ENCODE peak calls at places on chromosomes 16 and 17, in five cellular contexts. G is Peyer's patch, R is BE2C, J is transverse colon, N is IMR-90. Z is an unnamed sample. For H3K4me1, the result is how much of the 10 kb centered on the place peaks cover.

GRCh38 chr16:48330133-48330846 is 54.9 kb downstream of the SIAH1 start:
- DNase-seq in R (no peak), G (no peak), J (no peak), N (peak), Z (no peak)

GRCh38 chr16:65965632-65966031 is 400.9 kb upstream of the CDH5 start:
- DNase-seq in G (no peak), J (no peak), R (no peak), N (no peak), Z (no peak)

GRCh38 chr16:27430923-27431484 is 29.0 kb downstream of the IL21R start:
- DNase-seq in G (no peak), J (no peak), R (no peak), N (peak), Z (no peak)

GRCh38 chr16:48462146-48462740 is 77.0 kb upstream of the SIAH1 start:
- DNase-seq in R (no peak), G (no peak), J (no peak), N (no peak), Z (no peak)

GRCh38 chr17:62986549-62986948 is 20.5 kb downstream of the TANC2 start:
- DNase-seq in N (no peak), R (peak), G (no peak), J (no peak), Z (no peak)

GRCh38 chr16:73066927-73067670 is 19.2 kb upstream of the ZFHX3 start:
- DNase-seq in G (no peak), N (peak), R (no peak), J (peak), Z (no peak)

GRCh38 chr17:44867841-44868240 is 20.2 kb downstream of the HIGD1B start:
- DNase-seq in R (no peak), N (no peak), G (no peak), J (no peak), Z (no peak)

GRCh38 chr17:63361182-63361581 is 84.9 kb downstream of the CYB561 start:
- DNase-seq in R (no peak), N (no peak), G (no peak), J (no peak), Z (no peak)

GRCh38 chr17:35374766-35375344 is 1.4 kb upstream of the SLFN11 start:
- DNase-seq in G (no peak), J (no peak), R (no peak), N (no peak), Z (no peak)
- H3K4me3 ChIP-seq in G (peak), J (no peak), R (peak), N (peak), Z (peak)

DNA sequence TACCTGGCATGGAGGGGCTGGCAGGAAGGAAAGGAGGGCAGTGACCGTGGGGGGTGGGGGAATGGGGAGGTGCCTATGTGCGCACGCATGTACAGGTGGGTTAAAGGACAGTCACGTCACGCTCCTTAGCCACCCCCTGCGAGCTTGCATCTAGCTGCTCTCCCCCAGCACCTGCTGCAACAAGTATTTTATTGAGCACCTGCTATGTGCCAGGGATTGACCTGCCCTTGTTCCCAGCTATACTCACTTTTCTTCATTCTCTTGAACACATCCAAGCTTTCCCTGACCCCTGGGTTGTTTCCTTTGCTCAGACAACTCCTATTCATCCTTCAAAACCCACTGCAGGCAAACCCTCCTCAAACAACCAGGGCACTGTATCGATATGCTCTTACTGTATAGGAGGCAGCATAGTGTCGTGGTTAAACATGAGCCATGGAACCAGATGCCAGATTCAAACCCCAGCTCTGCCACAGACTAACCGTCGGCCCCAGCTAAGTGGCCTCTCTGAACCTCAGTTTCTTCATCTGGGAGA is 155.2 kb upstream of the CIBAR2 start:
- DNase-seq in N (no peak), G (no peak), R (no peak), J (no peak), Z (no peak)
- H3K4me1 ChIP-seq in N (under half), G (under half), R (under half), J (under half), Z (under half)

DNA sequence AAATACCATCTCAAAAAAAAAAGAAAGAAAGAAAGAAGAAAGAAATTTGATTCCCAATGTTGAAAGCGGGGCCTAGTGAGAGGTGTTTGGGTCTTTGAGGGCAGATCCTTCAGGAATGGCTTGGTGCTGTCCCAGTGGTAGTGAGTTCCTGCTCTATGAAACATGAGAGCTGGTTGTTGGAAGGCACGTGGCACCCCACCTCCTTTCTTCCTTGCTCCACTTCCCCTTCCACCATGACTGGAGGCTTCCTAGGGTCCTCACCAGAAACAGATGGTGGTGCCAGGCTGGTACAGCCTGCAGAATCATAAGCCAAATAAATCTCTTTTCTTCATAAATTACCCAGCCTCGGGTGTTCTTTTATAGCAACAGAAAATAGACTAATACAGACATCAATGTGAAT is 147.3 kb upstream of the KCNJ18 start:
- DNase-seq in N (no peak), J (no peak), G (no peak), R (no peak), Z (no peak)
- TF ChIP-seq CTCF in N (no peak), J (no peak), G (no peak), R (no peak), Z (no peak)

DNA sequence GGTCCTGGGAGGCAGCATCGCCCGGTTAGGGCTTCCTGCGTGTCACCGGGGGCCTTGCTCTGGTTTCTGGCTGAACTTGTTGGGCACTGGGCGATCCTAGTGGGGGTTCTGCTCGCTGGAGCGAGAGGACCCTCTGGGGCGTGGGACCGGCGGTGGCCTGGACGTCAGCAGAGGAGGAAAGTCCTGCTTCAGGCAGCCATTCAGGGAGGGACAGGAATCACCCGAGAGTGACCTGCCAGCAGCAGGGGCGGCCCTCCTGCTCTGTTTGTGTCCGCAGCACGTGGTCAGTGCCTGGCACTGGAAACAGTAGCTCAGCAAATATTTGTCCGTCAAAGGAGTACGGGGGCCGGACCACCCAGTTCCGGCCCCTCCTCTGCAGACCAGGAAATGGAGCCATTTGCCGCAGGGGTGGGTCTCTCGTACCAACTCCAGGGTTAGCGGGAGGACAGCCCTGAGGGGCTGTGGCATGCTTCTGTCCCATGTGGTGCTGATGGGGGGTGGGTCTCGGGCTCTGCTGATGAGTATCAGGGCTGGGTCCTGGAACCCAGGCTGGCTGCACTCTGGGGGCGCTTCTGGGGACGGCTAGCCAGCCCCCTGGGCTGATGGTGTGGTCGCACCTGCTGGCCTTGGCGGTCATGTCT is 48.3 kb downstream of the BAIAP2 start:
- DNase-seq in G (no peak), R (peak), J (no peak), N (no peak), Z (no peak)
- H3K4me3 ChIP-seq in G (no peak), R (no peak), J (no peak), N (no peak), Z (no peak)

GRCh38 chr17:75832652-75833400 is 11.4 kb downstream of the UNC13D start:
- DNase-seq in N (no peak), J (no peak), G (peak), R (no peak), Z (no peak)

GRCh38 chr17:75837899-75838298 is 6.3 kb downstream of the UNC13D start:
- DNase-seq in N (no peak), R (no peak), G (no peak), J (no peak), Z (no peak)

GRCh38 chr17:75836605-75837004 is 7.6 kb downstream of the UNC13D start:
- DNase-seq in J (no peak), G (no peak), N (no peak), R (no peak), Z (no peak)

GRCh38 chr17:75834279-75834920 is 9.8 kb downstream of the UNC13D start:
- DNase-seq in N (no peak), J (no peak), G (no peak), R (no peak), Z (no peak)

GRCh38 chr17:75835315-75835987 is 8.8 kb downstream of the UNC13D start:
- DNase-seq in R (peak), N (no peak), G (no peak), J (no peak), Z (no peak)
- H3K4me1 ChIP-seq in R (under half), N (under half), G (under half), J (under half), Z (under half)

GRCh38 chr16:12392585-12393089 is 411.1 kb downstream of the CPPED1 start:
- DNase-seq in G (no peak), R (no peak), J (peak), N (no peak), Z (no peak)
- TF ChIP-seq CTCF in G (no peak), R (no peak), J (no peak), N (peak), Z (no peak)